ENCODE peak calls at places on chromosomes 3 and 15, in five cellular contexts. F, J, K, N and W are unnamed samples.

GRCh38 chr3:14521611-14522010 is 18.5 kb downstream of the GRIP2 start:
- DNase-seq in J (no peak), K (no peak), N (no peak), F (no peak), W (no peak)

GRCh38 chr15:58228708-58229107 is 90.5 kb downstream of the AQP9 start:
- DNase-seq in F (no peak), N (peak), J (peak), K (peak), W (no peak)

GRCh38 chr3:122946185-122946584 is 81.4 kb downstream of the SEMA5B start:
- DNase-seq in J (no peak), F (no peak), N (no peak), K (no peak), W (no peak)

GRCh38 chr3:31378226-31378625 is 154.5 kb upstream of the STT3B start:
- DNase-seq in F (no peak), K (no peak), J (no peak), N (no peak), W (no peak)

GRCh38 chr3:151394611-151395010 is 10.1 kb upstream of the P2RY12 start:
- DNase-seq in N (no peak), F (no peak), J (no peak), K (no peak), W (no peak)

GRCh38 chr3:134804508-134805480 is 9.7 kb downstream of the EPHB1 start:
- DNase-seq in K (no peak), F (no peak), J (no peak), N (no peak), W (peak)

GRCh38 chr15:33226559-33227181 is 32.2 kb upstream of the FMN1 start:
- DNase-seq in N (peak), F (peak), J (peak), K (no peak), W (no peak)

GRCh38 chr15:99564221-99565030 is 1.4 kb upstream of the MEF2A start:
- DNase-seq in J (peak), K (peak), F (peak), N (peak), W (no peak)

GRCh38 chr3:133192363-133192945 is 154.3 kb downstream of the TMEM108 start:
- DNase-seq in N (no peak), K (no peak), F (no peak), J (peak), W (no peak)

GRCh38 chr15:45254405-45255293 is 2.6 kb downstream of the SLC28A2 start:
- DNase-seq in K (peak), N (no peak), J (no peak), F (no peak), W (no peak)

GRCh38 chr15:70432924-70433500 is 330.3 kb downstream of the UACA start:
- DNase-seq in K (no peak), J (no peak), F (no peak), N (no peak), W (no peak)

GRCh38 chr3:72018339-72018984 is 233.5 kb upstream of the PROK2 start:
- DNase-seq in J (peak), F (no peak), N (no peak), K (peak), W (no peak)

GRCh38 chr3:38576131-38577088 is 73.1 kb downstream of the SCN5A start:
- DNase-seq in J (no peak), N (peak), K (no peak), F (no peak), W (peak)

GRCh38 chr15:60656491-60657284 is 177.7 kb upstream of the ICE2 start:
- DNase-seq in N (no peak), K (no peak), J (no peak), F (no peak), W (no peak)

GRCh38 chr3:42179110-42179725 is 86.8 kb downstream of the CCK start:
- DNase-seq in J (peak), K (peak), N (no peak), F (peak), W (no peak)

GRCh38 chr3:169760479-169760878 is 4.4 kb downstream of the TERC start:
- DNase-seq in J (no peak), F (no peak), K (peak), N (no peak), W (no peak)

GRCh38 chr15:58546066-58546591 is 114.3 kb downstream of the LIPC start:
- DNase-seq in J (no peak), K (no peak), F (no peak), N (no peak), W (no peak)

GRCh38 chr15:69762373-69763148 is 309.9 kb downstream of the RPLP1 start:
- DNase-seq in F (no peak), K (no peak), J (peak), N (no peak), W (no peak)

GRCh38 chr3:40669176-40669575 is 144.4 kb downstream of the ZNF621 start:
- DNase-seq in J (no peak), K (no peak), N (no peak), F (no peak), W (no peak)
- TF ChIP-seq CTCF in J (no peak), K (no peak), N (no peak), F (no peak), W (no peak)

DNA sequence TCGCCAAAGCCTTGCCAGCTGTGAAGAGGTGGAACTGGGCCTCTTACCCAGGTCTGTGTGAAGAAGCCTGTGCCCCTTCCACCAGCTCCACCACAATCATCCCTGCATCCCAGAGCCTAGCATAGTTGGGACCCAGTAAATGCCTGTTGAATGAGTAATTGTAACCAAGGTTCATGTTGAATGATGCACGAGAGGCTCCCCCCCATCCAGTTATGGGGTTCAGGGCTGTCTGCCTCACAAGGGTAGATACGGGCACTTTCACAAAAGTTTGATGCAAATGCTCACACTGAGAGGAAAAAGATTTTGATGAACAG is 29.5 kb upstream of the TSEN2 start:
- DNase-seq in N (no peak), K (peak), J (no peak), F (no peak), W (no peak)
- H3K27ac ChIP-seq in N (no peak), K (no peak), J (no peak), F (no peak), W (no peak)

GRCh38 chr3:18446067-18446793 is 21.1 kb upstream of the SATB1 start:
- DNase-seq in J (peak), K (no peak), N (no peak), F (no peak), W (no peak)
- H3K4me3 ChIP-seq in J (peak), K (no peak), N (peak), F (peak), W (no peak)

GRCh38 chr3:45908761-45909160 is 22.4 kb downstream of the CCR9 start:
- DNase-seq in K (no peak), N (no peak), F (no peak), J (no peak), W (no peak)

GRCh38 chr3:45904931-45905330 is 18.6 kb downstream of the CCR9 start:
- DNase-seq in N (no peak), K (no peak), J (no peak), F (no peak), W (no peak)

GRCh38 chr3:45905755-45906154 is 19.4 kb downstream of the CCR9 start:
- DNase-seq in N (no peak), K (no peak), F (no peak), J (no peak), W (no peak)

GRCh38 chr3:45907769-45908705 is 21.7 kb downstream of the CCR9 start:
- DNase-seq in J (no peak), N (no peak), K (peak), F (no peak), W (no peak)

GRCh38 chr3:45906681-45907220 is 20.4 kb downstream of the CCR9 start:
- DNase-seq in K (peak), F (peak), J (peak), N (no peak), W (no peak)
- TF ChIP-seq CTCF in K (peak), F (no peak), J (peak), N (peak), W (no peak)